ENCODE peak calls at places on chromosomes 2 and 18, in ten cellular contexts. One of them, this sample, is unnamed.

GRCh38 chr2:68936462-68936861 is 16.2 kb downstream of the GKN2 start:
- DNase-seq in CD4-positive, alpha-beta T cell: no peak
- DNase-seq in heart left ventricle: no peak
- DNase-seq in GM12865: no peak
- DNase-seq in B cell: no peak
- DNase-seq in hepatocyte: no peak
- DNase-seq in GM20000: no peak
- DNase-seq in natural killer cell: no peak
- DNase-seq in pancreas: no peak
- DNase-seq in AG04450: no peak
- DNase-seq in this sample: no peak

GRCh38 chr2:133844214-133844892 is 276.1 kb upstream of the NCKAP5 start:
- DNase-seq in GM20000: peak
- DNase-seq in AG04450: peak
- DNase-seq in GM12865: peak
- DNase-seq in hepatocyte: peak
- DNase-seq in CD4-positive, alpha-beta T cell: peak
- DNase-seq in natural killer cell: no peak
- DNase-seq in B cell: peak
- DNase-seq in pancreas: peak
- DNase-seq in heart left ventricle: peak
- DNase-seq in this sample: peak

GRCh38 chr2:50004667-50005066 is 850.4 kb upstream of the FSHR start:
- DNase-seq in pancreas: no peak
- DNase-seq in CD4-positive, alpha-beta T cell: no peak
- DNase-seq in B cell: no peak
- DNase-seq in GM20000: no peak
- DNase-seq in natural killer cell: no peak
- DNase-seq in hepatocyte: no peak
- DNase-seq in GM12865: no peak
- DNase-seq in AG04450: no peak
- DNase-seq in heart left ventricle: no peak
- DNase-seq in this sample: no peak

GRCh38 chr2:79792097-79792496 is 279.2 kb downstream of the CTNNA2 start:
- DNase-seq in GM20000: no peak
- DNase-seq in CD4-positive, alpha-beta T cell: no peak
- DNase-seq in pancreas: no peak
- DNase-seq in hepatocyte: peak
- DNase-seq in GM12865: no peak
- DNase-seq in natural killer cell: no peak
- DNase-seq in AG04450: no peak
- DNase-seq in B cell: no peak
- DNase-seq in heart left ventricle: no peak
- DNase-seq in this sample: no peak

GRCh38 chr2:231627384-231628156 is 34.9 kb downstream of the TEX44 start:
- DNase-seq in B cell: no peak
- DNase-seq in natural killer cell: no peak
- DNase-seq in heart left ventricle: no peak
- DNase-seq in GM20000: no peak
- DNase-seq in pancreas: no peak
- DNase-seq in CD4-positive, alpha-beta T cell: no peak
- DNase-seq in hepatocyte: no peak
- DNase-seq in AG04450: no peak
- DNase-seq in GM12865: no peak
- DNase-seq in this sample: no peak

GRCh38 chr2:64860321-64860751 is 128.9 kb upstream of the SLC1A4 start:
- DNase-seq in natural killer cell: no peak
- DNase-seq in CD4-positive, alpha-beta T cell: no peak
- DNase-seq in AG04450: no peak
- DNase-seq in GM12865: peak
- DNase-seq in pancreas: no peak
- DNase-seq in B cell: peak
- DNase-seq in heart left ventricle: no peak
- DNase-seq in GM20000: peak
- DNase-seq in hepatocyte: no peak
- DNase-seq in this sample: no peak

GRCh38 chr2:242004902-242005230 is 135.3 kb downstream of the RTP5 start:
- DNase-seq in hepatocyte: no peak
- DNase-seq in CD4-positive, alpha-beta T cell: no peak
- DNase-seq in heart left ventricle: no peak
- DNase-seq in natural killer cell: no peak
- DNase-seq in GM20000: no peak
- DNase-seq in pancreas: no peak
- DNase-seq in GM12865: no peak
- DNase-seq in AG04450: no peak
- DNase-seq in B cell: peak
- DNase-seq in this sample: no peak

GRCh38 chr18:62435435-62436031 is 87.3 kb upstream of the ZCCHC2 start:
- DNase-seq in hepatocyte: no peak
- DNase-seq in natural killer cell: no peak
- DNase-seq in CD4-positive, alpha-beta T cell: no peak
- DNase-seq in B cell: no peak
- DNase-seq in GM12865: no peak
- DNase-seq in heart left ventricle: no peak
- DNase-seq in GM20000: no peak
- DNase-seq in pancreas: no peak
- DNase-seq in AG04450: no peak
- DNase-seq in this sample: no peak

GRCh38 chr2:71538656-71539265 is 85.4 kb downstream of the DYSF start:
- DNase-seq in GM12865: no peak
- DNase-seq in pancreas: no peak
- DNase-seq in hepatocyte: no peak
- DNase-seq in natural killer cell: no peak
- DNase-seq in CD4-positive, alpha-beta T cell: no peak
- DNase-seq in heart left ventricle: no peak
- DNase-seq in GM20000: no peak
- DNase-seq in B cell: peak
- DNase-seq in AG04450: no peak
- DNase-seq in this sample: no peak

GRCh38 chr18:3511980-3512379 is 62.0 kb downstream of the TGIF1 start:
- DNase-seq in B cell: no peak
- DNase-seq in GM20000: no peak
- DNase-seq in GM12865: no peak
- DNase-seq in CD4-positive, alpha-beta T cell: no peak
- DNase-seq in pancreas: no peak
- DNase-seq in natural killer cell: no peak
- DNase-seq in hepatocyte: peak
- DNase-seq in AG04450: peak
- DNase-seq in heart left ventricle: no peak
- DNase-seq in this sample: no peak

GRCh38 chr2:196846295-196846694 is 37.1 kb upstream of the C2orf66 start:
- DNase-seq in heart left ventricle: no peak
- DNase-seq in natural killer cell: no peak
- DNase-seq in GM20000: no peak
- DNase-seq in pancreas: no peak
- DNase-seq in GM12865: no peak
- DNase-seq in B cell: no peak
- DNase-seq in AG04450: no peak
- DNase-seq in hepatocyte: no peak
- DNase-seq in CD4-positive, alpha-beta T cell: no peak
- DNase-seq in this sample: no peak

GRCh38 chr2:196845371-196845770 is 36.2 kb upstream of the C2orf66 start:
- DNase-seq in pancreas: no peak
- DNase-seq in hepatocyte: no peak
- DNase-seq in GM12865: no peak
- DNase-seq in natural killer cell: no peak
- DNase-seq in CD4-positive, alpha-beta T cell: no peak
- DNase-seq in B cell: no peak
- DNase-seq in heart left ventricle: no peak
- DNase-seq in GM20000: no peak
- DNase-seq in AG04450: no peak
- DNase-seq in this sample: no peak

GRCh38 chr2:196851068-196851467 is 41.9 kb upstream of the C2orf66 start:
- DNase-seq in hepatocyte: no peak
- DNase-seq in natural killer cell: no peak
- DNase-seq in B cell: no peak
- DNase-seq in GM20000: no peak
- DNase-seq in CD4-positive, alpha-beta T cell: no peak
- DNase-seq in heart left ventricle: no peak
- DNase-seq in pancreas: no peak
- DNase-seq in AG04450: no peak
- DNase-seq in GM12865: peak
- DNase-seq in this sample: no peak

GRCh38 chr2:196853301-196854087 is 44.3 kb upstream of the C2orf66 start:
- DNase-seq in CD4-positive, alpha-beta T cell: no peak
- DNase-seq in AG04450: no peak
- DNase-seq in natural killer cell: no peak
- DNase-seq in B cell: no peak
- DNase-seq in GM12865: no peak
- DNase-seq in GM20000: no peak
- DNase-seq in pancreas: no peak
- DNase-seq in heart left ventricle: no peak
- DNase-seq in hepatocyte: no peak
- DNase-seq in this sample: no peak

GRCh38 chr2:196849895-196850294 is 40.7 kb upstream of the C2orf66 start:
- DNase-seq in hepatocyte: peak
- DNase-seq in pancreas: no peak
- DNase-seq in natural killer cell: no peak
- DNase-seq in heart left ventricle: no peak
- DNase-seq in GM20000: no peak
- DNase-seq in B cell: no peak
- DNase-seq in GM12865: no peak
- DNase-seq in AG04450: no peak
- DNase-seq in CD4-positive, alpha-beta T cell: no peak
- DNase-seq in this sample: no peak
- TF ChIP-seq CTCF in hepatocyte: peak
- TF ChIP-seq CTCF in pancreas: no peak
- TF ChIP-seq CTCF in natural killer cell: no peak
- TF ChIP-seq CTCF in heart left ventricle: no peak
- TF ChIP-seq CTCF in GM20000: no peak
- TF ChIP-seq CTCF in B cell: no peak
- TF ChIP-seq CTCF in GM12865: peak
- TF ChIP-seq CTCF in AG04450: peak
- TF ChIP-seq CTCF in CD4-positive, alpha-beta T cell: no peak
- TF ChIP-seq CTCF in this sample: no peak

DNA sequence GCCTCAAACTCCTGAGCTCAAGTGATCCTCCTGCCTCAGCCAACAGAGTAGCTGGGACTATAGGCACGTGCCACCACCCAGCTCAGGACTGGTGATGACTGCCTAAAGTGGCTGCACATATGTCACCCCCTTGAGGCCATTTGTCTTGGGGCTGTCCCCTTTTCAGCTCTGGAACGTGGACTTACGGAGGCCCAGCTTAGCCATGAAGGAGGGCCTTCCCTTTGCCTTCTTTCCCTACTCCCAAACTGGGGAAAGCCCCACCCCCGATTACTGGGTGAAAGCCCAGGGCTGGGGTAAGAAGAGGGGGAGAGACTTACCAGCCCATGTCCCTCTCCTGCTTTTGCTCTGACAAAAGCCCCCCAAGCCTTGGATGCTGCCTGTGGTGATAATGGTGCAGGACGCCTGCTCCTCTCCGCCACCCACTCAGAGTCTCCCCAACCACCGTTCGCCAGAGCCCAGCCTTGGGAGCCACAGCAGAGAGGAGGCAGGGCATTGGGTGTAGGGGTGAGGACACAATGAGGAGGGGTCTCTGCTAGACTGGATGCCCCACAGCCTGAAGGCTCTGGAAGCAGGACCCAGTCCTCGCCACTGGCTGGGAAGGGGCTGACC is 2.5 kb upstream of the DUSP2 start:
- DNase-seq in natural killer cell: peak
- DNase-seq in GM12865: peak
- DNase-seq in B cell: no peak
- DNase-seq in CD4-positive, alpha-beta T cell: no peak
- DNase-seq in pancreas: peak
- DNase-seq in GM20000: no peak
- DNase-seq in heart left ventricle: no peak
- DNase-seq in AG04450: no peak
- DNase-seq in hepatocyte: no peak
- DNase-seq in this sample: no peak
- TF ChIP-seq CTCF in natural killer cell: no peak
- TF ChIP-seq CTCF in GM12865: no peak
- TF ChIP-seq CTCF in B cell: no peak
- TF ChIP-seq CTCF in CD4-positive, alpha-beta T cell: no peak
- TF ChIP-seq CTCF in pancreas: no peak
- TF ChIP-seq CTCF in GM20000: no peak
- TF ChIP-seq CTCF in heart left ventricle: no peak
- TF ChIP-seq CTCF in AG04450: no peak
- TF ChIP-seq CTCF in hepatocyte: no peak
- TF ChIP-seq CTCF in this sample: no peak

DNA sequence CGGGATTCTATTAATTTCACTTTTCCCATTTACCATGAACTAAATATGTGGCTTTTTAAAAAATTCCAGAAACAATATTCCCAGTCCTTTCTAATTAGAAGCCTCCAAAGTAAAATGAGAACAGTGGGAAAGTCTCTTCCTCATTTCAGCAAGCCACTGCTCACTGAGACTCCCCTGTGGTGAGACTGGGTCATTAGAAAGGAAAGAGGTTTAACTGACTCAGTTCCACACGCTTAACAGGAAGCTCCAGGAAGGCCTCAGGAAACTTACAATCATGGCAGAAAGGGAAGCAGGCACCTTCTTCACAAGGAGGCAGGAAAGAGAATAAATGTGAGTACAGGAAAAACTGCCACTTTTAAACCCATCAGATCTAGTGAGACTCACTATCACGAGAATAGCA is 258.9 kb upstream of the CHAC2 start:
- DNase-seq in natural killer cell: no peak
- DNase-seq in hepatocyte: no peak
- DNase-seq in GM20000: no peak
- DNase-seq in heart left ventricle: no peak
- DNase-seq in GM12865: no peak
- DNase-seq in CD4-positive, alpha-beta T cell: no peak
- DNase-seq in AG04450: no peak
- DNase-seq in B cell: no peak
- DNase-seq in pancreas: no peak
- DNase-seq in this sample: no peak
- TF ChIP-seq CTCF in natural killer cell: no peak
- TF ChIP-seq CTCF in hepatocyte: no peak
- TF ChIP-seq CTCF in GM20000: no peak
- TF ChIP-seq CTCF in heart left ventricle: no peak
- TF ChIP-seq CTCF in GM12865: no peak
- TF ChIP-seq CTCF in CD4-positive, alpha-beta T cell: no peak
- TF ChIP-seq CTCF in AG04450: no peak
- TF ChIP-seq CTCF in B cell: no peak
- TF ChIP-seq CTCF in pancreas: no peak
- TF ChIP-seq CTCF in this sample: no peak

GRCh38 chr2:229910832-229911412 is 10.9 kb downstream of the TRIP12 start:
- DNase-seq in AG04450: no peak
- DNase-seq in natural killer cell: no peak
- DNase-seq in GM20000: peak
- DNase-seq in B cell: peak
- DNase-seq in pancreas: no peak
- DNase-seq in CD4-positive, alpha-beta T cell: no peak
- DNase-seq in GM12865: peak
- DNase-seq in heart left ventricle: no peak
- DNase-seq in hepatocyte: peak
- DNase-seq in this sample: peak
- TF ChIP-seq CTCF in AG04450: peak
- TF ChIP-seq CTCF in natural killer cell: peak
- TF ChIP-seq CTCF in GM20000: peak
- TF ChIP-seq CTCF in B cell: peak
- TF ChIP-seq CTCF in pancreas: no peak
- TF ChIP-seq CTCF in CD4-positive, alpha-beta T cell: peak
- TF ChIP-seq CTCF in GM12865: peak
- TF ChIP-seq CTCF in heart left ventricle: no peak
- TF ChIP-seq CTCF in hepatocyte: peak
- TF ChIP-seq CTCF in this sample: no peak